ENCODE peak calls at places on chromosomes 16 and 17, in six cellular contexts. D is stimulated activated CD4-positive, alpha-beta T cell treated with anti-CD3 and anti-CD28 coated beads, Interleukin-2, amount 100 ng/mL, for 48 hours; E is ACHN; O is EL; J is stimulated activated CD8-positive, alpha-beta memory T cell treated with anti-CD3 and anti-CD28 coated beads, Interleukin-15, amount 100 ng/mL, for 4 hours; V is activated naive CD4-positive, alpha-beta T cell. Q is an unnamed sample.

GRCh38 chr17:67469208-67469980 is 92.3 kb downstream of the PITPNC1 start:
- DNase-seq in O (no peak), J (no peak), V (peak; percentile 43), D (no peak), E (no peak), Q (peak; percentile 23)

GRCh38 chr17:80263253-80264047 is 2.8 kb downstream of the RNF213 start:
- DNase-seq in E (peak; percentile 96), J (peak; percentile 90), V (peak; percentile 62), D (peak; percentile 85), O (peak; percentile 93), Q (peak; percentile 95)

GRCh38 chr17:28711723-28712036 is at the start of gene PROCA1:
- DNase-seq in V (no peak), J (no peak), O (no peak), E (no peak), D (no peak), Q (no peak)

GRCh38 chr16:9151074-9151473 is 59.6 kb downstream of the HAPSTR1 start:
- DNase-seq in D (no peak), V (no peak), J (no peak), O (no peak), E (no peak), Q (no peak)

GRCh38 chr17:61986898-61987297 is 59.1 kb upstream of the INTS2 start:
- DNase-seq in J (no peak), D (no peak), V (no peak), O (no peak), E (no peak), Q (no peak)

GRCh38 chr16:8572919-8573724 is 17.2 kb downstream of the TMEM114 start:
- DNase-seq in E (peak; percentile 33), O (peak; percentile 17), V (no peak), D (no peak), J (no peak), Q (peak; percentile 32)

GRCh38 chr16:72561-73537 is at the start of gene RHBDF1:
- DNase-seq in O (peak; percentile 66), J (no peak), V (no peak), E (peak; percentile 78), D (no peak), Q (peak; percentile 77)

GRCh38 chr16:2212362-2213324 is 2.0 kb upstream of the BRICD5 start:
- DNase-seq in D (no peak), J (no peak), E (no peak), V (no peak), O (no peak), Q (no peak)

GRCh38 chr17:75979705-75980187 is 706 bp downstream of the TEN1 start:
- DNase-seq in E (no peak), J (no peak), D (no peak), V (no peak), O (no peak), Q (no peak)

GRCh38 chr16:726438-727290 is at the start of the genes CCDC78 and HAGHL:
- DNase-seq in O (peak; percentile 55), D (peak; percentile 47), E (peak; percentile 71), V (peak; percentile 31), J (peak; percentile 37), Q (no peak)

GRCh38 chr17:62628845-62629555 is 1.5 kb downstream of the MRC2 start:
- DNase-seq in J (no peak), O (peak; percentile 53), E (no peak), D (no peak), V (no peak), Q (no peak)

GRCh38 chr17:48954300-48954755 is 9.7 kb upstream of the SNF8 start:
- DNase-seq in V (no peak), D (no peak), J (no peak), E (peak; percentile 34), O (peak; percentile 57), Q (peak; percentile 69)

GRCh38 chr16:977096-977701 is 4.4 kb upstream of the SOX8 start:
- DNase-seq in E (no peak), J (no peak), D (no peak), V (no peak), O (no peak), Q (no peak)

GRCh38 chr17:4406386-4406785 is 27.4 kb upstream of the SPNS3 start:
- DNase-seq in D (no peak), O (no peak), J (no peak), E (no peak), V (no peak), Q (no peak)

GRCh38 chr16:56930516-56931252 is 1.3 kb upstream of the HERPUD1 start:
- DNase-seq in J (no peak), E (no peak), O (no peak), D (no peak), V (no peak), Q (no peak)

GRCh38 chr16:70522216-70523000 is 946 bp downstream of the COG4 start:
- DNase-seq in E (no peak), V (no peak), O (no peak), D (no peak), J (no peak), Q (no peak)

GRCh38 chr16:50169555-50170096 is 16.5 kb downstream of the TENT4B start:
- DNase-seq in E (no peak), D (no peak), J (no peak), V (no peak), O (no peak), Q (no peak)

GRCh38 chr17:14926526-14927122 is 338.5 kb downstream of the PMP22 start:
- DNase-seq in E (peak; percentile 61), O (peak; percentile 72), J (peak; percentile 15), D (peak; percentile 40), V (peak; percentile 24), Q (peak; percentile 69)

GRCh38 chr17:34241062-34241461 is 14.0 kb upstream of the CCL2 start:
- DNase-seq in J (no peak), V (no peak), O (peak; percentile 48), D (no peak), E (no peak), Q (peak; percentile 81)

GRCh38 chr17:32015245-32016013 is 8.2 kb downstream of the LRRC37B start:
- DNase-seq in V (no peak), E (no peak), O (no peak), D (no peak), J (no peak), Q (no peak)

GRCh38 chr16:86964846-86965245 is 352.3 kb downstream of the C16orf95 start:
- DNase-seq in J (no peak), V (no peak), D (no peak), E (no peak), O (no peak), Q (no peak)

GRCh38 chr17:34647511-34647910 is 68.1 kb downstream of the TMEM132E start:
- DNase-seq in D (no peak), J (no peak), E (no peak), O (no peak), V (no peak), Q (no peak)

GRCh38 chr16:80623376-80623775 is 82.6 kb downstream of the DYNLRB2 start:
- DNase-seq in E (no peak), O (peak; percentile 34), J (no peak), D (no peak), V (no peak), Q (peak; percentile 86)

GRCh38 chr16:9262941-9263340 is 171.5 kb downstream of the HAPSTR1 start:
- DNase-seq in D (no peak), J (no peak), O (no peak), V (no peak), E (no peak), Q (no peak)

GRCh38 chr16:79400462-79401149 is 199.9 kb downstream of the MAF start:
- DNase-seq in E (no peak), J (no peak), D (no peak), V (no peak), O (no peak), Q (no peak)

GRCh38 chr17:10099051-10099571 is 99.3 kb downstream of the GAS7 start:
- DNase-seq in D (no peak), E (no peak), V (no peak), O (peak; percentile 37), J (no peak), Q (no peak)

GRCh38 chr17:41498276-41498675 is 7.1 kb downstream of the KRT13 start:
- DNase-seq in E (no peak), J (no peak), V (no peak), D (no peak), O (no peak), Q (peak; percentile 42)

GRCh38 chr17:79970576-79971068 is 65.0 kb downstream of the TBC1D16 start:
- DNase-seq in E (peak; percentile 29), D (no peak), V (no peak), J (no peak), O (peak; percentile 19), Q (peak; percentile 74)

GRCh38 chr17:77530591-77530990 is 389.8 kb downstream of the SEC14L1 start:
- DNase-seq in O (no peak), D (no peak), J (no peak), V (no peak), E (no peak), Q (no peak)

GRCh38 chr17:5694507-5694906 is 110.2 kb upstream of the NLRP1 start:
- DNase-seq in D (no peak), J (no peak), V (no peak), E (no peak), O (peak; percentile 8), Q (no peak)

GRCh38 chr17:29155966-29156338 is 24.2 kb downstream of the MYO18A start:
- DNase-seq in V (no peak), J (no peak), D (no peak), O (peak; percentile 87), E (no peak), Q (peak; percentile 65)

GRCh38 chr16:4653981-4654380 is 29.4 kb downstream of the MGRN1 start:
- DNase-seq in O (no peak), E (no peak), D (no peak), J (no peak), V (no peak), Q (no peak)

Q was measured in dermis blood vessel endothelial cell.